ENCODE peak calls at places on chromosomes 5 and 9, in four cellular contexts. O is GM12878, P is K562, M is HepG2. L is an unnamed sample.

GRCh38 chr9:20441704-20442423 is 180.4 kb downstream of the MLLT3 start:
- DNase-seq in M (no peak), O (peak), P (no peak), L (no peak)

GRCh38 chr9:12166511-12166910 is 526.7 kb upstream of the TYRP1 start:
- DNase-seq in M (no peak), O (no peak), P (no peak), L (no peak)

GRCh38 chr5:1324301-1324700 is 20.6 kb downstream of the CLPTM1L start:
- DNase-seq in P (no peak), M (no peak), O (no peak), L (no peak)

GRCh38 chr5:117084052-117084451 is 509.4 kb upstream of the SEMA6A start:
- DNase-seq in O (no peak), P (no peak), M (no peak), L (no peak)

GRCh38 chr9:13648068-13648467 is 368.6 kb upstream of the MPDZ start:
- DNase-seq in M (no peak), O (no peak), P (no peak), L (no peak)

GRCh38 chr9:36831381-36832231 is 202.5 kb downstream of the PAX5 start:
- DNase-seq in M (no peak), P (no peak), O (no peak), L (no peak)

GRCh38 chr5:145975361-145976066 is 39.1 kb downstream of the SH3RF2 start:
- DNase-seq in M (peak), O (no peak), P (no peak), L (no peak)

GRCh38 chr5:81269751-81270686 is 31.4 kb upstream of the ZCCHC9 start:
- DNase-seq in O (no peak), M (peak), P (no peak), L (peak)

GRCh38 chr9:97057651-97058050 is 18.7 kb upstream of the CTSV start:
- DNase-seq in P (peak), M (no peak), O (no peak), L (no peak)

GRCh38 chr5:84831701-84832100 is 447.0 kb upstream of the EDIL3 start:
- DNase-seq in P (no peak), O (no peak), M (no peak), L (no peak)

GRCh38 chr9:129069128-129069824 is 11.6 kb upstream of the DOLPP1 start:
- DNase-seq in P (peak), O (no peak), M (no peak), L (no peak)

GRCh38 chr9:470795-471194 is 256.1 kb downstream of the DOCK8 start:
- DNase-seq in M (no peak), O (no peak), P (no peak), L (no peak)

GRCh38 chr5:75006821-75007536 is 45.4 kb downstream of the GCNT4 start:
- DNase-seq in P (no peak), M (no peak), O (no peak), L (no peak)

GRCh38 chr5:74095871-74096270 is 469.9 kb downstream of the ARHGEF28 start:
- DNase-seq in M (no peak), P (no peak), O (no peak), L (no peak)

GRCh38 chr9:90300901-90301688 is 341.5 kb downstream of the DIRAS2 start:
- DNase-seq in P (no peak), M (no peak), O (no peak), L (no peak)

GRCh38 chr5:2901511-2901910 is 150.0 kb upstream of the IRX2 start:
- DNase-seq in P (no peak), M (no peak), O (no peak), L (no peak)

GRCh38 chr9:93009337-93010015 is 49.0 kb upstream of the SUSD3 start:
- DNase-seq in O (no peak), M (no peak), P (no peak), L (no peak)

GRCh38 chr5:178467261-178468195 is 122.7 kb downstream of the COL23A1 start:
- DNase-seq in O (no peak), P (no peak), M (no peak), L (no peak)

GRCh38 chr5:138180183-138180782 is 1.4 kb downstream of the KIF20A start:
- DNase-seq in M (peak), P (peak), O (peak), L (no peak)

GRCh38 chr5:2914022-2914661 is 162.7 kb upstream of the IRX2 start:
- DNase-seq in M (no peak), O (no peak), P (no peak), L (no peak)

GRCh38 chr9:90129446-90129845 is 513.2 kb downstream of the DIRAS2 start:
- DNase-seq in O (no peak), P (no peak), M (no peak), L (no peak)

GRCh38 chr5:139523635-139524445 is 37.3 kb upstream of the UBE2D2 start:
- DNase-seq in M (no peak), P (no peak), O (no peak), L (peak)

GRCh38 chr9:99889120-99889519 is 17.3 kb upstream of the STX17 start:
- DNase-seq in O (no peak), P (no peak), M (no peak), L (no peak)

GRCh38 chr5:141811287-141812155 is 66.7 kb downstream of the PCDH1 start:
- DNase-seq in P (peak), M (peak), O (no peak), L (peak)

GRCh38 chr5:128905225-128906110 is 59.8 kb upstream of the SLC27A6 start:
- DNase-seq in O (no peak), P (peak), M (peak), L (no peak)

GRCh38 chr9:98551511-98552286 is 157.0 kb downstream of the GABBR2 start:
- DNase-seq in O (no peak), P (no peak), M (no peak), L (no peak)

GRCh38 chr9:36870960-36871359 is 163.1 kb downstream of the PAX5 start:
- DNase-seq in O (no peak), P (no peak), M (no peak), L (no peak)

GRCh38 chr9:120915854-120916495 is 10.6 kb downstream of the TRAF1 start:
- DNase-seq in M (no peak), P (no peak), O (no peak), L (no peak)

GRCh38 chr5:162227075-162227474 is 159.5 kb downstream of the GABRG2 start:
- DNase-seq in O (no peak), P (no peak), M (no peak), L (peak)

GRCh38 chr5:160744253-160745112 is 107.5 kb downstream of the ATP10B start:
- DNase-seq in P (no peak), M (no peak), O (no peak), L (no peak)

GRCh38 chr5:131595088-131596033 is 39.7 kb downstream of the RAPGEF6 start:
- DNase-seq in O (no peak), P (no peak), M (no peak), L (no peak)

GRCh38 chr5:658103-658502 is 35.0 kb downstream of the TPPP start:
- DNase-seq in P (peak), O (no peak), M (no peak), L (no peak)

GRCh38 chr5:126358525-126358924 is 64.7 kb upstream of the GRAMD2B start:
- DNase-seq in P (no peak), O (peak), M (no peak), L (no peak)

GRCh38 chr9:98101868-98102273 is 17.2 kb downstream of the TRIM14 start:
- DNase-seq in O (peak), M (no peak), P (no peak), L (no peak)

GRCh38 chr9:98815552-98815951 is 8.1 kb downstream of the GALNT12 start:
- DNase-seq in P (no peak), O (no peak), M (no peak), L (no peak)

GRCh38 chr9:74255489-74255984 is 241.6 kb upstream of the RORB start:
- DNase-seq in P (no peak), O (no peak), M (no peak), L (no peak)

GRCh38 chr9:116323012-116323411 is 169.4 kb downstream of the PAPPA start:
- DNase-seq in P (no peak), M (no peak), O (no peak), L (no peak)

DNA sequence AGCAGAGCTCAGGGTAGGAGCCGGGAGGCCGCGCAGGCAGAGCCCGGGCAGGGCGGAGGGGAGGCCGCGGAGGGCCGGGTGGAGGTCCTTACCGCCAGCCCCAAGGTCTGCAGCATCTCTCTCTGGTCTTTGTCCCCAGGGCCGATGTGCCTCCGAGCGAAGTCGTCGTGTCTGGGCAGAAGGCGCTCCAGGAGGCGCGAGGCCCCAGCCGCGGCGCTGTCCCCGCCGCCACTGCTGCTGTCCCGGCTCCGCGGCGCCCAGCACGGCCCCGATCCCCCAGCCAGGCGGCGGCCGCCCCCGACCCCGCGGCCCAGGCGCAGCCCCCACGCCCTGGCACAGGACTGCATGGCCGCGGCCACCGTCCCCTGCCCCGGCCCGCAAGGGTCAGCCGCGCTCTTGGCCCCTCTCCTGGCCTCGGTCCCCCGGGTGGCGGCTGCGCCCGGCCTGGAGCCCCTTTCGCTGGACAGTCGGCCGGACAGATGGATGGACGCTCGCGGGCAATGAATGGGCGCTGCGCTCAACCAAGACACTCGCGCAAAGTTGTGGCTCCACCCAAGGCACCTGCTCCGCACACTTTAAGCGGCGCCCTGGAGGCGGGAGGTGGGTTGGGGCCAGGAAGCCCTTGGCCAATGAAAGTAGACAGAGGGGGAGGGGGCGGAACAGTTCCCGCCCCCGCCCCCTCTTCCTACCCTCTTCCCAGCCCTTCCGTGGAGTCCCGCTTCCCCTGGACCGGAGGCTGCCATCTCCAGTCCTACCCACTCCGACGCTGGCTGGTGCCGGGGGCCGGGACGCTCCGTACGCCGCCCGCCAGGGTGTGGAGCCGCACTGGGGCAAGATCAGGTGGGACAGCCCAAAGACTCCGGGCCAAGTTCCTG is at the start of gene GLDC:
- DNase-seq in P (no peak), O (no peak), M (peak), L (peak)
- TF ChIP-seq NR2C2 in P (no peak), O (no peak), M (peak), L (no peak)

DNA sequence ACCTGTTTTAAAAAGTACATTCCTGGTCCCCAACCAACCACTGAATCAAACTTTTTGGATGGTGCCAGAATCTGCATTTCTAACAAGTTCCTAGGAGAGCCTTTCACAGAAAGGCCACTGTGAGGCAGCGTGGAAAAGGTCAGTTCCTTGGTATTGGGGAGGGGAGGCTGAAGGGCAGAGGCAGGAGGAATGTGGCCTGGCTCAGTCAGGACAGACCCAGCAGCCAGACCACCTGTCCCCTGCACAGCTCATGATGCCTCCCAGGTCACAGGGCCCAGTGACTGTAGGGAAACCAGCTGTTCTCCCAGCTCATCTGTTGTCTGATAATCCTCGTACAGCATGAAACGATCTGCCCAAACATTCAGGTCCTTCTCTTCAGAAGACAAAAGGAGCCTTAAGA is 132.9 kb downstream of the LHFPL2 start:
- DNase-seq in O (no peak), P (no peak), M (no peak), L (peak)
- TF ChIP-seq NR2C2 in O (no peak), P (no peak), M (no peak), L (no peak)

GRCh38 chr9:124266139-124266825 is 8.5 kb downstream of the NEK6 start:
- DNase-seq in P (no peak), M (no peak), O (no peak), L (no peak)

GRCh38 chr9:124266826-124267201 is 9.1 kb downstream of the NEK6 start:
- DNase-seq in M (no peak), O (no peak), P (no peak), L (no peak)

GRCh38 chr9:124263800-124264426 is 6.2 kb downstream of the NEK6 start:
- DNase-seq in P (no peak), O (no peak), M (peak), L (no peak)

GRCh38 chr9:124263158-124263557 is 5.4 kb downstream of the NEK6 start:
- DNase-seq in O (no peak), P (no peak), M (no peak), L (no peak)

GRCh38 chr9:124264812-124265211 is 7.1 kb downstream of the NEK6 start:
- DNase-seq in M (no peak), O (peak), P (no peak), L (no peak)
- TF ChIP-seq NR2C2 in M (no peak), O (no peak), P (no peak), L (no peak)

GRCh38 chr5:38556115-38556598 is 289 bp downstream of the LIFR start:
- DNase-seq in M (no peak), O (no peak), P (no peak), L (no peak)
- TF ChIP-seq NR2C2 in M (no peak), O (no peak), P (peak), L (no peak)

L was measured in WTC11.